ENCODE peak calls at places on chromosomes 3 and 15, in ten cellular contexts. C is fibroblast of lung; N is fibroblast of mammary gland; Q is GM12865; X is CD8-positive, alpha-beta T cell; B is WERI-Rb-1; L is RWPE1; V is CD4-positive, alpha-beta T cell; J is BJ; Y is osteocyte. O is an unnamed sample.

GRCh38 chr3:112785321-112786001 is 61.2 kb downstream of the CD200R1L start:
- DNase-seq in X (no peak), J (no peak), Q (no peak), L (no peak), B (no peak), C (no peak), Y (no peak), V (no peak), N (no peak), O (no peak)

GRCh38 chr15:70269991-70270751 is 172.5 kb upstream of the TLE3 start:
- DNase-seq in J (no peak), V (no peak), Q (no peak), C (no peak), Y (no peak), N (peak), B (no peak), X (no peak), L (no peak), O (peak)

GRCh38 chr15:70095387-70096214 is 2.1 kb downstream of the TLE3 start:
- DNase-seq in Q (peak), C (no peak), L (no peak), V (no peak), Y (no peak), J (no peak), N (no peak), B (peak), X (peak), O (peak)

GRCh38 chr3:16300881-16301359 is 35.9 kb downstream of the OXNAD1 start:
- DNase-seq in N (no peak), J (no peak), Y (no peak), V (peak), C (no peak), Q (peak), B (no peak), X (peak), L (no peak), O (no peak)

GRCh38 chr3:131883086-131883485 is 151.7 kb downstream of the CPNE4 start:
- DNase-seq in V (no peak), C (no peak), Y (no peak), L (no peak), N (no peak), B (no peak), X (peak), Q (no peak), J (no peak), O (no peak)

GRCh38 chr3:161069441-161070251 is 35.5 kb downstream of the B3GALNT1 start:
- DNase-seq in B (no peak), V (no peak), N (peak), C (peak), Y (no peak), J (peak), X (no peak), L (peak), Q (peak), O (no peak)

GRCh38 chr3:197426161-197426566 is 127.8 kb upstream of the DLG1 start:
- DNase-seq in L (no peak), N (peak), Q (no peak), Y (no peak), B (peak), V (no peak), X (no peak), J (no peak), C (no peak), O (no peak)

GRCh38 chr15:48425051-48425450 is 93.8 kb downstream of the DUT start:
- DNase-seq in B (no peak), C (no peak), V (no peak), J (no peak), Q (no peak), N (no peak), L (no peak), X (no peak), Y (no peak), O (no peak)

GRCh38 chr15:96716100-96716499 is 385.6 kb downstream of the NR2F2 start:
- DNase-seq in Q (no peak), Y (no peak), X (no peak), C (no peak), N (no peak), L (no peak), J (no peak), B (no peak), V (no peak), O (no peak)

GRCh38 chr3:15726043-15726442 is 71.7 kb downstream of the ANKRD28 start:
- DNase-seq in J (no peak), L (peak), B (no peak), Y (no peak), N (peak), Q (peak), V (no peak), C (peak), X (no peak), O (no peak)

GRCh38 chr15:36332301-36332700 is 247.1 kb upstream of the CDIN1 start:
- DNase-seq in X (no peak), L (no peak), Y (no peak), B (no peak), C (peak), Q (no peak), V (no peak), N (peak), J (peak), O (no peak)

GRCh38 chr3:49032646-49033304 is 3.6 kb upstream of the IMPDH2 start:
- DNase-seq in J (no peak), Q (no peak), L (no peak), C (no peak), Y (no peak), N (no peak), V (no peak), B (no peak), X (no peak), O (peak)

GRCh38 chr15:29106551-29107290 is 162.9 kb downstream of the NSMCE3 start:
- DNase-seq in Y (no peak), N (no peak), B (no peak), L (no peak), V (no peak), Q (no peak), J (no peak), X (peak), C (no peak), O (peak)

GRCh38 chr15:74022706-74023470 is 28.4 kb downstream of the PML start:
- DNase-seq in V (no peak), J (no peak), N (no peak), Y (no peak), B (no peak), Q (no peak), C (no peak), L (no peak), X (no peak), O (no peak)

GRCh38 chr15:83992356-83993031 is 243.1 kb upstream of the GOLGA6L4 start:
- DNase-seq in C (no peak), Y (no peak), Q (peak), J (no peak), X (no peak), L (no peak), B (no peak), N (no peak), V (no peak), O (no peak)

GRCh38 chr3:165642761-165643432 is 194.3 kb downstream of the BCHE start:
- DNase-seq in J (peak), B (no peak), X (no peak), Y (peak), L (peak), V (no peak), Q (no peak), N (peak), C (peak), O (no peak)

GRCh38 chr15:27623560-27624305 is 475.4 kb downstream of the OCA2 start:
- DNase-seq in N (no peak), C (no peak), L (no peak), X (no peak), V (no peak), J (no peak), Q (peak), B (no peak), Y (no peak), O (no peak)

GRCh38 chr3:127206154-127206553 is 13.2 kb downstream of the PRR23E start:
- DNase-seq in V (no peak), X (no peak), C (no peak), L (no peak), J (no peak), Q (no peak), Y (no peak), N (no peak), B (no peak), O (no peak)

GRCh38 chr3:65971281-65972252 is 67.2 kb downstream of the MAGI1 start:
- DNase-seq in L (no peak), B (no peak), X (no peak), Y (no peak), J (no peak), N (no peak), C (no peak), Q (no peak), V (no peak), O (no peak)

GRCh38 chr3:16147226-16147625 is 27.3 kb upstream of the GALNT15 start:
- DNase-seq in J (no peak), C (peak), V (no peak), Y (no peak), B (no peak), L (peak), N (peak), Q (peak), X (no peak), O (no peak)

GRCh38 chr3:32018723-32019564 is 37.4 kb downstream of the ZNF860 start:
- DNase-seq in L (peak), Q (peak), X (no peak), J (no peak), Y (no peak), C (peak), N (peak), V (no peak), B (no peak), O (no peak)

GRCh38 chr3:14428087-14429067 is 26.0 kb downstream of the SLC6A6 start:
- DNase-seq in V (no peak), J (no peak), Y (no peak), N (no peak), C (peak), L (no peak), B (no peak), X (no peak), Q (peak), O (no peak)

GRCh38 chr3:149886957-149887356 is 73.9 kb downstream of the RNF13 start:
- DNase-seq in B (no peak), V (no peak), C (no peak), L (no peak), X (no peak), J (no peak), N (no peak), Q (no peak), Y (no peak), O (no peak)

GRCh38 chr15:40894689-40895308 is 549 bp downstream of the VPS18 start:
- DNase-seq in Y (no peak), C (peak), Q (peak), L (peak), V (peak), X (peak), B (peak), J (no peak), N (peak), O (no peak)

GRCh38 chr3:71299160-71299559 is 284.4 kb downstream of the FOXP1 start:
- DNase-seq in Q (no peak), Y (no peak), J (no peak), L (no peak), B (no peak), V (no peak), X (peak), C (no peak), N (no peak), O (no peak)

GRCh38 chr3:117688583-117688982 is 979.0 kb downstream of the TUSC7 start:
- DNase-seq in V (no peak), L (no peak), N (no peak), B (no peak), J (no peak), X (no peak), C (no peak), Q (no peak), Y (no peak), O (no peak)

GRCh38 chr15:64692166-64692565 is 83.2 kb downstream of the RBPMS2 start:
- DNase-seq in Q (no peak), L (no peak), J (no peak), N (no peak), C (no peak), X (no peak), V (no peak), Y (no peak), B (no peak), O (no peak)

GRCh38 chr3:24254649-24255048 is 240.0 kb downstream of the THRB start:
- DNase-seq in C (peak), J (peak), B (no peak), N (peak), Y (no peak), Q (no peak), X (no peak), V (no peak), L (no peak), O (no peak)

GRCh38 chr3:111045564-111045963 is 26.1 kb upstream of the NECTIN3 start:
- DNase-seq in J (no peak), B (no peak), V (no peak), Q (no peak), Y (no peak), L (no peak), N (peak), X (no peak), C (peak), O (no peak)

GRCh38 chr3:104584702-104585101 is 782.0 kb upstream of the ALCAM start:
- DNase-seq in V (no peak), B (no peak), C (peak), L (no peak), Y (no peak), J (no peak), X (no peak), N (no peak), Q (no peak), O (no peak)

GRCh38 chr15:62482715-62483429 is 317.8 kb upstream of the C2CD4B start:
- DNase-seq in C (no peak), J (no peak), B (peak), L (no peak), N (no peak), V (no peak), X (no peak), Y (no peak), Q (peak), O (no peak)

GRCh38 chr15:78264304-78265136 is at the start of gene DNAJA4:
- DNase-seq in X (peak), J (no peak), V (peak), Y (no peak), N (peak), Q (peak), B (no peak), C (peak), L (no peak), O (no peak)

GRCh38 chr3:18645603-18646002 is 220.5 kb upstream of the SATB1 start:
- DNase-seq in J (no peak), V (no peak), C (no peak), B (no peak), Q (no peak), Y (no peak), N (no peak), L (no peak), X (no peak), O (no peak)

DNA sequence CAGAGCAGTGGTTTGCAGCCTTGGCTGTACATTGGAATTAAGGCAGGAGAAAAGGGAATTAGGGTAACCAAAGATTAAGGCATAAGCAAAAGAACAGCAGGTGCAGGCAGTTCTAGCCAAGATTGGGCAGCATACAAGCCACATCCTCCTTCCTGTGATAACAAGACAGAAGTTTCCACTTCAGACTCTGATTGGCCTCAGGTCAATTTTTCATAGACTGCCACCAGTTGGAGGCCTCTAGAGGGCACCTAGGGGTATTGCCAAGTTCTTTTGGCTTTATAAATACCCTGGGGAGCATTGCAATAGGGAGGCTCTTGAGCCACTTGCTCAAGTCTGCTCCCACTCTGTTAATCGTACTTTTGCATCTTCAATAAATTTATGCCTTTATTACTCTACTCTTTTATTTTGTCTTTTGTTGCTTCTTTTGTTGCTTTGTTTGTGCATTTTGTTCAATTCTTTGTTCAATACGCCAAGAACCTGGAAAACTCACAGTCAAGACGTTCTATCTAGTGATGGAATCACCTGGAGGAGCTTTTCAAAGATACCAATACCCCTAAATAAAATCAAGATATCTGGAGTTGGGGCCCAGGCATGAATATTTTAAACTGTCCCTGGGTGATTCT is 32.2 kb upstream of the FMN1 start:
- DNase-seq in X (no peak), Y (no peak), N (peak), Q (peak), B (peak), L (peak), V (peak), J (no peak), C (peak), O (no peak)
- TF ChIP-seq CTCF in X (no peak), Y (peak), N (peak), Q (peak), B (peak), L (peak), V (peak), J (peak), C (peak), O (peak)

GRCh38 chr3:190339130-190339529 is 16.9 kb upstream of the CLDN1 start:
- DNase-seq in X (no peak), C (no peak), J (no peak), V (no peak), N (peak), L (no peak), Y (no peak), Q (peak), B (no peak), O (no peak)
- TF ChIP-seq CTCF in X (no peak), C (peak), J (peak), V (no peak), N (peak), L (no peak), Y (peak), Q (no peak), B (no peak), O (peak)

DNA sequence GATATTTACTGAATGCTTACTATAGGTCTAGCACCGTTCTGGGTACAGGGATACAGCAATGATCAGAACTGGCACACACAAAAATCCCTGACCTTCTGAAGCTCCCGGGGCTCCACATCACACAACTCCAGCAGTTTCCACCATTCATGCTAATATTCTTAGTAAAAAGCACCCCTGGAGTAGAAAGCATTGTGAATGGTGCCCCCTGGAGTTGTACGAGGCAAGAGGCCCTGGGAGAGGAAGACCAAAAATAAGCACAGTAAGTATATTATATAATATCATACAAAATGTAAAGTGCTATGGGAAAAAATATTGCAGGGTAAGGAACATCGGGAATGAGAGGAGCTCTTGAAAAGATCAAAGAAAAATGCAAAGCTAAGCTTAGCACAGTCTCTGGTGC is 790 bp upstream of the SRGAP3 start:
- DNase-seq in B (no peak), C (no peak), N (no peak), Q (no peak), J (no peak), V (no peak), L (no peak), Y (no peak), X (no peak), O (no peak)
- TF ChIP-seq CTCF in B (peak), C (peak), N (peak), Q (no peak), J (peak), V (no peak), L (no peak), Y (no peak), X (no peak), O (no peak)

GRCh38 chr15:67906382-67906781 is 66.5 kb upstream of the RNU6-1 start:
- DNase-seq in N (no peak), X (no peak), C (peak), B (peak), Y (no peak), Q (no peak), V (no peak), J (no peak), L (no peak), O (no peak)
- TF ChIP-seq CTCF in N (peak), X (no peak), C (peak), B (peak), Y (peak), Q (peak), V (no peak), J (peak), L (no peak), O (peak)

GRCh38 chr3:183823963-183824362 is 1.4 kb downstream of the MAP6D1 start:
- DNase-seq in J (no peak), L (peak), C (no peak), Q (no peak), B (no peak), V (no peak), N (no peak), X (no peak), Y (no peak), O (no peak)
- TF ChIP-seq CTCF in J (no peak), L (no peak), C (no peak), Q (no peak), B (peak), V (no peak), N (no peak), X (no peak), Y (no peak), O (no peak)

DNA sequence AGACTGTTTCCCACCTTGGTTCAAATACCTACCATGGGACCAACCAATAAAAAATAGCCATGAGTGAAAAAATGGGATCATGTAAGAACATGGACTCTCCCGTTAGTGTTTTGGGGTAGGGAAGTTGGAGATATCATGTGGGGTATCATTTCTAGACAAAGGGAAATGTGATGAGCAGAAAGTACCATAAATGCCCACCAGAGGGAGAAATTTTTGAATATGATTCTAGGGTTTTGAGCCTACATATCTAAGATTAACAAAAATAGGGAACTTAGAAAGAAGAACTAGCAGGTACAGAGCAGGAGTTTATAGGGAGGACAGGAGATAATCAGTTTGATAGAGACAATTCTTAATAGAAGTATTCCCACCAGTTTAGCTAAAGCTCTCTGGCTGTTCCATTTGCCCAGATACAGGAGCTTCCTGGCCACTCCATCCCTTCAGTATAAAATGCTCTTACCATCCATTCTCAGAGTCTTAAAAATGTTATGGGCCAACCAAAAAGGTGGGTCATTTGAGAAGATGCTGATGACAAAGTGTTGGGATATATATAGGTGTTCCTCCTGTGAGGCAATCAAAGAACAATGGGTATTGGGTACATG is 3.6 kb upstream of the CPOX start:
- DNase-seq in Q (peak), X (no peak), Y (no peak), C (peak), B (no peak), V (no peak), N (peak), J (no peak), L (peak), O (no peak)
- TF ChIP-seq CTCF in Q (peak), X (peak), Y (peak), C (peak), B (peak), V (peak), N (peak), J (peak), L (peak), O (peak)

GRCh38 chr15:32998182-32998581 is 196.3 kb downstream of the FMN1 start:
- DNase-seq in X (no peak), Q (no peak), B (no peak), Y (no peak), L (no peak), C (no peak), J (no peak), V (no peak), N (no peak), O (no peak)

GRCh38 chr15:32990071-32990470 is 204.4 kb downstream of the FMN1 start:
- DNase-seq in L (no peak), B (no peak), N (no peak), X (no peak), V (no peak), J (no peak), C (no peak), Q (no peak), Y (no peak), O (no peak)

GRCh38 chr15:32991544-32992192 is 202.8 kb downstream of the FMN1 start:
- DNase-seq in B (no peak), X (no peak), Q (no peak), L (no peak), J (no peak), N (no peak), C (no peak), Y (no peak), V (no peak), O (no peak)

GRCh38 chr15:32994810-32995424 is 199.6 kb downstream of the FMN1 start:
- DNase-seq in X (no peak), N (peak), L (peak), V (no peak), J (no peak), Y (no peak), B (no peak), Q (peak), C (peak), O (no peak)

GRCh38 chr15:32993285-32993684 is 201.2 kb downstream of the FMN1 start:
- DNase-seq in Q (peak), J (no peak), X (no peak), V (no peak), B (no peak), C (peak), Y (no peak), L (no peak), N (peak), O (no peak)
- TF ChIP-seq CTCF in Q (no peak), J (peak), X (no peak), V (no peak), B (no peak), C (peak), Y (peak), L (no peak), N (peak), O (peak)